ENCODE peak calls at places on chromosomes 11 and 22, in nine cellular contexts. L, D, M, C, X, E, T, V and P are unnamed samples.

GRCh38 chr11:16759857-16760256 is 21.4 kb downstream of the C11orf58 start:
- DNase-seq in E (no peak), M (no peak), T (no peak), X (no peak), C (no peak), L (no peak), V (no peak), D (no peak), P (no peak)

GRCh38 chr22:49996532-49997220 is 15.9 kb downstream of the IL17REL start:
- DNase-seq in L (no peak), C (no peak), X (peak), T (peak), M (no peak), D (no peak), V (no peak), E (no peak), P (no peak)

GRCh38 chr22:24418786-24419479 is 8.5 kb upstream of the ADORA2A start:
- DNase-seq in M (no peak), L (no peak), D (no peak), E (no peak), V (no peak), X (peak), T (peak), C (no peak), P (no peak)

GRCh38 chr22:21443735-21444421 is 23.3 kb upstream of the TMEM191C start:
- DNase-seq in E (no peak), D (no peak), T (peak), X (peak), M (no peak), C (peak), V (no peak), L (no peak), P (no peak)

GRCh38 chr11:86571273-86571948 is 101.0 kb downstream of the ME3 start:
- DNase-seq in D (peak), V (no peak), E (no peak), T (no peak), M (no peak), C (no peak), L (no peak), X (no peak), P (no peak)

GRCh38 chr22:21937821-21938070 is 14.9 kb downstream of the PPM1F start:
- DNase-seq in T (no peak), X (no peak), M (peak), V (no peak), E (no peak), L (peak), D (no peak), C (peak), P (no peak)

GRCh38 chr11:71582309-71582895 is at the start of gene KRTAP5-11:
- DNase-seq in M (no peak), L (no peak), C (no peak), V (no peak), X (no peak), D (no peak), T (no peak), E (no peak), P (no peak)

GRCh38 chr11:28228196-28228595 is 120.0 kb downstream of the METTL15 start:
- DNase-seq in X (no peak), V (no peak), E (no peak), M (peak), D (no peak), T (no peak), C (no peak), L (no peak), P (no peak)

GRCh38 chr11:113202431-113202830 is 112.0 kb upstream of the TTC12 start:
- DNase-seq in D (no peak), T (no peak), X (no peak), V (no peak), E (no peak), M (no peak), C (no peak), L (no peak), P (no peak)

GRCh38 chr22:24176630-24177029 is 4.7 kb upstream of the SUSD2 start:
- DNase-seq in T (no peak), L (no peak), M (no peak), D (no peak), X (no peak), E (no peak), V (no peak), C (peak), P (no peak)

GRCh38 chr11:64864473-64865285 is 13.7 kb downstream of the EHD1 start:
- DNase-seq in T (no peak), V (no peak), E (peak), L (no peak), D (no peak), X (peak), C (peak), M (peak), P (peak)

GRCh38 chr22:17518379-17518778 is 44.9 kb upstream of the SLC25A18 start:
- DNase-seq in M (no peak), T (no peak), L (no peak), X (no peak), C (no peak), E (no peak), D (no peak), V (no peak), P (no peak)

GRCh38 chr11:44868455-44869421 is 81.9 kb downstream of the TP53I11 start:
- DNase-seq in D (no peak), V (no peak), X (no peak), E (no peak), L (no peak), M (no peak), C (no peak), T (no peak), P (no peak)

GRCh38 chr11:2933376-2934056 is 4.3 kb upstream of the PHLDA2 start:
- DNase-seq in E (peak), D (no peak), L (peak), M (peak), X (peak), C (peak), V (no peak), T (peak), P (no peak)

GRCh38 chr11:119729581-119730346 is 764 bp upstream of the NECTIN1 start:
- DNase-seq in V (no peak), M (peak), C (peak), D (no peak), X (no peak), L (no peak), T (peak), E (peak), P (peak)

GRCh38 chr11:118895093-118896039 is 11.7 kb downstream of the CXCR5 start:
- DNase-seq in X (peak), E (no peak), V (peak), M (no peak), T (no peak), C (no peak), D (no peak), L (no peak), P (peak)

GRCh38 chr22:19097518-19097917 is 24.7 kb downstream of the DGCR2 start:
- DNase-seq in T (no peak), V (no peak), E (no peak), D (no peak), M (no peak), L (no peak), C (no peak), X (no peak), P (no peak)

GRCh38 chr11:125954945-125955640 is 9.2 kb downstream of the VSIG10L2 start:
- DNase-seq in E (no peak), L (no peak), C (no peak), T (no peak), D (no peak), X (no peak), M (no peak), V (no peak), P (no peak)

GRCh38 chr11:34840736-34841386 is 75.3 kb downstream of the APIP start:
- DNase-seq in C (no peak), D (no peak), V (no peak), M (peak), E (no peak), X (no peak), T (no peak), L (no peak), P (peak)

GRCh38 chr11:119195680-119196079 is 10.4 kb downstream of the NHERF4 start:
- DNase-seq in C (no peak), M (peak), X (peak), V (no peak), T (peak), L (no peak), D (peak), E (peak), P (no peak)

DNA sequence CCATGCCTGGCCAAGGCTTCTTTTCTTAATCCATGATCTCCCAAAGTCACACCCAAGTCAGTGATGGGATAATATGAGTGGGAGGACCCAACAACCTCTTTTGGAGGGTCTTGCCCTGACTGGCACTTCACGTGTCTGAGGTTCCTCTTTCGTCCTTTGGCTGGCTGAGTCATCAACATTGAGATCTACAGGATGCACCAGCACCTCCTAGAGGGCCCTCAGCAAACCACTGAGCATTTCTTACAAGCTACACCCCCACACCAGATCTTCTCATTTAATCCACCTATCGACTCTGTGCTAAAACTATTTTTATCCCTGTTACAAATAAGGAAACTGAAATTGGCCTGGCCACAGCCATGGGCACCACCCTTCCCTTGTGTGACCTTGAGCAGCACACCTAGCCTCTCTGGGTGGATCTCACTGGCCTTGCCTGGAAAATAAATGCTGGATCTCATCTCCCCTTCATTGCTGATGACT is 63.4 kb downstream of the FLI1 start:
- DNase-seq in M (no peak), T (no peak), D (no peak), L (no peak), X (no peak), V (peak), E (no peak), C (no peak), P (peak)
- TF ChIP-seq CTCF in M (peak), T (no peak), D (no peak), L (peak), X (peak), V (peak), E (peak), C (peak), P (peak)

GRCh38 chr11:60122414-60123036 is 34.1 kb downstream of the MS4A2 start:
- DNase-seq in E (no peak), X (no peak), D (no peak), C (no peak), M (no peak), T (no peak), L (no peak), V (no peak), P (no peak)

GRCh38 chr11:60116996-60117790 is 28.7 kb downstream of the MS4A2 start:
- DNase-seq in T (no peak), V (no peak), X (no peak), M (no peak), E (no peak), L (no peak), C (no peak), D (no peak), P (no peak)

GRCh38 chr11:60119708-60120107 is 31.2 kb downstream of the MS4A2 start:
- DNase-seq in X (no peak), E (no peak), M (no peak), C (no peak), V (no peak), T (no peak), L (no peak), D (no peak), P (no peak)

GRCh38 chr11:60121259-60121658 is 32.8 kb downstream of the MS4A2 start:
- DNase-seq in X (no peak), C (no peak), T (no peak), M (no peak), V (no peak), E (no peak), D (peak), L (no peak), P (no peak)

DNA sequence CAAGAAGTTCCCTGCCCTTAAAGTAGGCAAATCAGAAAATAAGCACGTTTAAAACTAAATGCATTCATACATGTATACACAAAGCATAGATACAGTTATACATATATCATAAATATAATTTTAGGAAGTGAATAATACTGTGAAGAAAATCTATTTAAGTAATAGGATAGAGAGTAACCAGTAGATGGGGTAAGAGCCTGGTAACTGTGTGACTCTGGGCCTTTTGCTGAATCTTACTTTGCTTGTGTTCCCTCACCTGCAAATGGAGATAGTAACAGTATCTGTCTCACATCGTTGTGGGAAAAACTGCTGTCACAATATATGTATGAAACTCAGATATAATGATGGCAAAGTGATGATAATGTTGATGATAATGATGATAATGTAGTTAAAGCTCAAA is 29.9 kb downstream of the MS4A2 start:
- DNase-seq in X (no peak), C (no peak), M (no peak), L (no peak), V (no peak), D (no peak), T (no peak), E (no peak), P (peak)
- TF ChIP-seq CTCF in X (no peak), C (peak), M (no peak), L (no peak), V (no peak), D (no peak), T (no peak), E (no peak), P (no peak)

GRCh38 chr11:111923351-111923788 is 4.7 kb downstream of the C11orf52 start:
- DNase-seq in E (no peak), L (no peak), V (no peak), D (no peak), X (no peak), M (peak), C (no peak), T (no peak), P (no peak)

GRCh38 chr11:111923951-111924350 is 5.2 kb downstream of the C11orf52 start:
- DNase-seq in E (no peak), C (no peak), V (no peak), D (no peak), X (no peak), L (no peak), T (no peak), M (no peak), P (no peak)

GRCh38 chr11:111930472-111930871 is 6.7 kb upstream of the DIXDC1 start:
- DNase-seq in X (no peak), D (no peak), L (no peak), V (no peak), M (no peak), E (no peak), C (no peak), T (no peak), P (no peak)

GRCh38 chr11:111925953-111926352 is 7.2 kb downstream of the C11orf52 start:
- DNase-seq in V (no peak), L (no peak), E (no peak), C (no peak), M (no peak), T (no peak), D (no peak), X (no peak), P (no peak)

DNA sequence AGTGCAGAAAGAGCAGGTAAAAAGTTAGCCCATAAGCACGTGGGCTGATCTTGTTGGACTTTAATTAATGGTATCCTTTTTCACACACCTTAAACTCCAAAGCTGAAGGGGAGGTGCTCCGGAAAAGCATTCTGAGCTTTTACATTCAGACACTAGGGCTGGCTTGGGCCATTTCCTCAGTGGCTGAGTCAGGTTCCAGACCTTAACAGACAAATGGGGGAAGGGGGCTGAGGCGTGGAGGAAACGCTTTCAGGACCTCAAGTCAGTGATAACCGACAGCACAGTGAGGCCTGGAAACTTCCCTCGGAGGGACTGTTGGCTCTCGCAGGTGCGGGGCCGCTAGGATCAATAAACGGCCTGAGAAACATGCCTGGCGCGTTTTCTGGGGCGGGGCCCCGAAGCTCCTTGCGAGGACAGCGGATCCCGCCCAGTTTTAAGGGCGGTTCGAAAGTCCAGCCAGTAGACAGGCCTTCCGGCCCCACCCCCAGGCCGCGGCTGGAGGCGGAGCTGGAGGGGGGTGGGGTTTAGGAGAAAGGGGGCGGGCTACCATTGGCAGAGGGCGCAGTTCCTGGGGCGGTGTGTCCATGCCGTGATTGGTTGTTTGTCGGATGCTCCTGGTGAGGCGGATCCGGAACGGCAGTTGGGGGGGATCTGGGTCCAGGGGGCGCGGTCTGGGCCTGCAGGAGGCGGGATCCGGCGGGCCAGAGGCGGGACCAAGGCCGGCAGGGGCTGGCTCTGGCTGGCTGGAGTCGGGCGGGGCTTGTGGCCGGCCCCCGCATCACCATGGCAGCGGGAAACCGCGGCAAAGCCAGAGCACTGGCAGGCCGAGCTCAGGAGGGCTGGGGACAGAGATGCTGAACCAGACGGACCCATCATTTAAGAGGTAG is 8.0 kb downstream of the C11orf52 start:
- DNase-seq in M (peak), E (peak), V (peak), C (peak), T (peak), X (peak), L (peak), D (peak), P (peak)
- TF ChIP-seq CTCF in M (peak), E (no peak), V (no peak), C (peak), T (no peak), X (peak), L (no peak), D (no peak), P (no peak)

GRCh38 chr11:1829039-1829820 is 5.6 kb upstream of the SYT8 start:
- DNase-seq in C (no peak), X (peak), T (peak), V (no peak), E (no peak), D (no peak), L (no peak), M (peak), P (no peak)
- TF ChIP-seq CTCF in C (no peak), X (no peak), T (no peak), V (no peak), E (no peak), D (no peak), L (no peak), M (no peak), P (no peak)

GRCh38 chr22:35043251-35043931 is 22.6 kb upstream of the ISX start:
- DNase-seq in V (no peak), M (no peak), D (no peak), C (no peak), E (no peak), T (no peak), L (no peak), X (no peak), P (peak)
- TF ChIP-seq CTCF in V (no peak), M (peak), D (no peak), C (no peak), E (no peak), T (no peak), L (peak), X (peak), P (peak)

DNA sequence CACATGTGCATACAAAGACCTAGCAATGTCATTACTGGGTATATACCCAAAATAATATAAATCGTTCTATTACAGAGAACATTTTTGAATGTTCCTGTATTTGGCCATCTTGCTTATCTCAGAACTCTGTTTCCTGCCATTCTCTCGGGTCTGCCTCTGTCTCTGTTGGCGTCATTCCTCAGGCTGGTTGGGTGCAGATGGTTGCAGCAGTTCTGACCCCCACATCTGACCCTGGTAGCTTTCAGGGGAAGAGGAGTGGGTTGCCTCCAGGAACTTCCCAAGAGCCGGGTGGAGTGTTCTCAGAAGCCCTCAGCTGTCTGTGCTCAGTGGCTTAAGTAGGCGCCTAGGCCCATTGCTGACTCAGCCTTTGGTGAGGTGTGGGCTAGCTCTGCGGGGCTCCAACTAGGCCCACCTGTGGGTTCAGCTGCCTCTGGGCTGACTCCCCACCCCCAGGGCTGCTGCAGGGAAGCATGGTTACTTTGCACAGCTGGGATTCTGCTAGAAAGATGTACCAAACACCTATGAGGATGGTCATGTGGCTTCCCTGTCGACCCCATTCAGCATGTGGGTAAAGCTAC is 114.0 kb downstream of the TBC1D22A start:
- DNase-seq in E (no peak), T (no peak), C (no peak), V (no peak), L (no peak), D (no peak), X (no peak), M (no peak), P (no peak)
- TF ChIP-seq CTCF in E (no peak), T (no peak), C (no peak), V (no peak), L (no peak), D (no peak), X (no peak), M (no peak), P (no peak)

GRCh38 chr11:134015541-134015940 is 53.3 kb upstream of the JAM3 start:
- DNase-seq in C (peak), L (no peak), T (no peak), X (no peak), V (no peak), M (no peak), D (no peak), E (no peak), P (no peak)
- TF ChIP-seq CTCF in C (peak), L (no peak), T (no peak), X (no peak), V (no peak), M (no peak), D (no peak), E (no peak), P (no peak)

DNA sequence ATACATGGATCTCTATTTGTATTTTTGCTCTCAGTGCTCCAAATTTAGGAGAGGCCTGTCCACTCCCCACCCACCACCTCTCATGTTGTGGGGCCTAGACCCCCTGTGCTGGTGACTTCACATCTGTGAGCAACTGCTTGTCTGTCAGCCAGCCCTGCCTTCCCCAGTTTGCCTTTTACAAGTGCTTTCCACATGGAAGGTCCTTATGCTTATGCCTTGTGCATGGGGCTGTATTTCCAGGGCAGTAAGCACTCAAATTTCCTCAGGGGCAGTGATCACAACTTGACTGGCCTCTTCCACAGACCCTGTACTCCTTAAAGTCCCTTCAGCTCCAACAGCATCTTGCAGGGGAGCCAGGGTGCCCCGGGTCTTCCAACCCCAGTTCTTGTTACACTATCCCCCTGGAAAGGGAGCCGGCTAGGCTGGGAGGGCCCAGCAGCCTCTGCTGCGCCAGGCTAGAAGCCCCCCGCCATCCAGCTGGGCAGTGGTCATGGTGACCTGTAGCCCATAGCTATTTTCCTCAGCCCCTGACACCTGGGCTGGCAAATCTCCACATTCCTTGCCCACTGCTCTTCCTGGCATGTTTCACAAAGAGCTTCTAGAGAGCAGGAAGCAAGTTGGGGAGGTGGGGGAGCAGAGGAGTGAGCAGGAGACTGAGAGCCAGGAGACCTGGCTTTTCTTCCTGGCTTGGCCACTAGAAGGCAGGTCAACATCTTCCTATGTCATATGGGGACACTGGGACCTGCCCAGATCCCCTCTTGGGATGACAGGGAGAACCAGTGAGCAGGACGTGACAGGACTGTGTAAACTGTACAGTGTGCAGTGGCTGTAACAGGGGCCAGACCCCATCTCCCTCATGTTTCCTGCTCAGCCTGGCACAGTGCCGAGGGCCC is 29.7 kb downstream of the GDPD5 start:
- DNase-seq in C (no peak), V (no peak), D (no peak), M (no peak), E (no peak), T (no peak), X (no peak), L (no peak), P (no peak)
- TF ChIP-seq CTCF in C (no peak), V (no peak), D (no peak), M (no peak), E (no peak), T (no peak), X (no peak), L (no peak), P (no peak)